ENCODE peak calls at places on chromosomes 3 and 15, in nine cellular contexts. F is amniotic stem cell; V is lower lobe of right lung; R is ELR; C is CD4-positive, CD25-positive, alpha-beta regulatory T cell; E is MCF 10A; L is stimulated activated CD4-positive, alpha-beta T cell treated with anti-CD3 and anti-CD28 coated beads, Interleukin-1b, Interleukin-23, amount 100 ng/mL, for 1 hour; T is NCI-H345; Y is MV-4-11. J is an unnamed sample.

GRCh38 chr15:92949604-92950249 is 49.6 kb downstream of the CHD2 start:
- DNase-seq in F (no peak), V (no peak), R (peak), C (no peak), E (peak), L (no peak), T (no peak), Y (no peak), J (no peak)

GRCh38 chr15:39230205-39230916 is 350.5 kb upstream of the THBS1 start:
- DNase-seq in F (no peak), V (no peak), R (peak), C (no peak), E (peak), L (no peak), T (peak), Y (no peak), J (no peak)

GRCh38 chr15:29937956-29938355 is 115.7 kb upstream of the TJP1 start:
- DNase-seq in F (peak), V (no peak), R (peak), C (no peak), E (peak), L (no peak), T (no peak), Y (no peak), J (no peak)

GRCh38 chr3:38713121-38713520 is 63.6 kb upstream of the SCN5A start:
- DNase-seq in F (no peak), V (no peak), R (no peak), C (no peak), E (no peak), L (no peak), T (no peak), Y (no peak), J (no peak)

GRCh38 chr15:92091155-92091734 is 237.7 kb downstream of the SLCO3A1 start:
- DNase-seq in F (no peak), V (peak), R (peak), C (no peak), E (peak), L (no peak), T (peak), Y (no peak), J (no peak)

GRCh38 chr15:70435872-70436271 is 327.5 kb downstream of the UACA start:
- DNase-seq in F (no peak), V (no peak), R (no peak), C (no peak), E (no peak), L (no peak), T (no peak), Y (peak), J (no peak)

GRCh38 chr3:171654809-171655208 is 155.5 kb downstream of the PLD1 start:
- DNase-seq in F (no peak), V (no peak), R (no peak), C (no peak), E (peak), L (no peak), T (no peak), Y (peak), J (no peak)

GRCh38 chr3:23760871-23761373 is 44.8 kb upstream of the UBE2E1 start:
- DNase-seq in F (no peak), V (no peak), R (no peak), C (no peak), E (no peak), L (no peak), T (no peak), Y (peak), J (no peak)

GRCh38 chr15:39363761-39364586 is 216.9 kb upstream of the THBS1 start:
- DNase-seq in F (no peak), V (no peak), R (peak), C (no peak), E (peak), L (no peak), T (no peak), Y (no peak), J (no peak)

GRCh38 chr3:134516905-134517304 is 31.0 kb downstream of the CEP63 start:
- DNase-seq in F (no peak), V (no peak), R (no peak), C (no peak), E (no peak), L (no peak), T (no peak), Y (no peak), J (no peak)

GRCh38 chr15:90513448-90513847 is 16.3 kb upstream of the CRTC3 start:
- DNase-seq in F (no peak), V (no peak), R (no peak), C (no peak), E (no peak), L (no peak), T (no peak), Y (no peak), J (no peak)

GRCh38 chr15:41568350-41569017 is 9.5 kb downstream of the TYRO3 start:
- DNase-seq in F (no peak), V (no peak), R (no peak), C (no peak), E (no peak), L (no peak), T (no peak), Y (no peak), J (no peak)

GRCh38 chr3:126179825-126180476 is 435 bp downstream of the ALDH1L1 start:
- DNase-seq in F (no peak), V (no peak), R (no peak), C (no peak), E (no peak), L (no peak), T (no peak), Y (no peak), J (no peak)

GRCh38 chr3:194140520-194141414 is 4.8 kb downstream of the HES1 start:
- DNase-seq in F (no peak), V (peak), R (peak), C (no peak), E (peak), L (no peak), T (peak), Y (no peak), J (no peak)

GRCh38 chr15:58457466-58457965 is 25.7 kb downstream of the LIPC start:
- DNase-seq in F (peak), V (no peak), R (peak), C (no peak), E (peak), L (no peak), T (no peak), Y (peak), J (no peak)

GRCh38 chr15:65334586-65335231 is 30.2 kb downstream of the RNU5B-1 start:
- DNase-seq in F (no peak), V (no peak), R (no peak), C (no peak), E (no peak), L (no peak), T (no peak), Y (no peak), J (no peak)

GRCh38 chr15:25410649-25411048 is 28.2 kb downstream of the UBE3A start:
- DNase-seq in F (no peak), V (no peak), R (peak), C (no peak), E (peak), L (no peak), T (no peak), Y (peak), J (no peak)

GRCh38 chr15:39269821-39270220 is 311.1 kb upstream of the THBS1 start:
- DNase-seq in F (no peak), V (no peak), R (no peak), C (no peak), E (no peak), L (no peak), T (peak), Y (no peak), J (no peak)

GRCh38 chr3:40247714-40248113 is 61.8 kb upstream of the EIF1B start:
- DNase-seq in F (no peak), V (no peak), R (no peak), C (no peak), E (no peak), L (no peak), T (no peak), Y (no peak), J (no peak)

GRCh38 chr3:122101646-122102045 is 46.5 kb downstream of the CD86 start:
- DNase-seq in F (peak), V (no peak), R (peak), C (peak), E (peak), L (no peak), T (peak), Y (peak), J (no peak)

GRCh38 chr3:33490641-33491241 is 50.5 kb upstream of the UBP1 start:
- DNase-seq in F (no peak), V (no peak), R (no peak), C (no peak), E (peak), L (no peak), T (peak), Y (no peak), J (no peak)

GRCh38 chr3:79973482-79973881 is 205.7 kb upstream of the ROBO1 start:
- DNase-seq in F (no peak), V (no peak), R (peak), C (no peak), E (no peak), L (no peak), T (no peak), Y (no peak), J (no peak)

GRCh38 chr3:192445768-192446644 is 281.3 kb downstream of the FGF12 start:
- DNase-seq in F (no peak), V (no peak), R (no peak), C (no peak), E (no peak), L (no peak), T (peak), Y (no peak), J (no peak)

GRCh38 chr15:101482526-101483371 is 6.8 kb downstream of the PCSK6 start:
- DNase-seq in F (no peak), V (no peak), R (no peak), C (no peak), E (no peak), L (no peak), T (no peak), Y (no peak), J (no peak)

GRCh38 chr15:65115086-65115485 is at the start of gene UBAP1L:
- DNase-seq in F (no peak), V (no peak), R (no peak), C (no peak), E (no peak), L (no peak), T (no peak), Y (no peak), J (no peak)

GRCh38 chr15:74726774-74727164 is 1.4 kb upstream of the CYP1A1 start:
- DNase-seq in F (no peak), V (no peak), R (no peak), C (no peak), E (no peak), L (no peak), T (no peak), Y (no peak), J (no peak)